ENCODE peak calls at places on chromosomes 7 and 10, in eight cellular contexts. Z is Peyer's patch; M is GM04503; N is NAMALWA; K is T-helper 2 cell treated with Interferon-gamma antibody and Interleukin-4, amounts not matched to agents 5 μg/mL and 100 μg/mL, for 36 hours; G is activated CD4-positive, alpha-beta T cell treated with anti-CD3 and anti-CD28 coated beads, Interleukin-2, amount 10 ng/mL, durations not matched to agents 7 days and 5 days; I is LoVo; X is D721Med. Y is an unnamed sample.
A peak's percentile ranks its signal among the peaks of the same experiment; 100 is the strongest.

GRCh38 chr10:20768849-20769248 is 128.3 kb downstream of the NEBL start:
- DNase-seq in Z (no peak), M (no peak), N (peak; percentile 27), K (no peak), G (no peak), I (no peak), X (no peak), Y (no peak)

GRCh38 chr7:158863611-158864506 is 7.5 kb downstream of the DYNC2I1 start:
- DNase-seq in Z (peak; percentile 91), M (peak; percentile 70), N (no peak), K (peak; percentile 53), G (peak; percentile 36), I (peak; percentile 70), X (no peak), Y (peak; percentile 76)

GRCh38 chr7:39410582-39410981 is 155.6 kb upstream of the YAE1 start:
- DNase-seq in Z (no peak), M (no peak), N (no peak), K (no peak), G (no peak), I (no peak), X (no peak), Y (no peak)

GRCh38 chr7:6228865-6229264 is 43.6 kb downstream of the CYTH3 start:
- DNase-seq in Z (no peak), M (no peak), N (peak; percentile 92), K (no peak), G (no peak), I (no peak), X (no peak), Y (no peak)

GRCh38 chr10:129472696-129473555 is 5.9 kb downstream of the MGMT start:
- DNase-seq in Z (no peak), M (no peak), N (no peak), K (no peak), G (no peak), I (no peak), X (no peak), Y (no peak)

GRCh38 chr7:44955733-44956132 is 23.1 kb downstream of the MYO1G start:
- DNase-seq in Z (no peak), M (no peak), N (no peak), K (no peak), G (no peak), I (no peak), X (no peak), Y (no peak)

GRCh38 chr10:6136215-6137201 is 47.7 kb downstream of the RBM17 start:
- DNase-seq in Z (peak; percentile 25), M (peak; percentile 49), N (no peak), K (peak; percentile 75), G (peak; percentile 24), I (no peak), X (no peak), Y (no peak)

GRCh38 chr7:113281223-113281622 is 162.9 kb upstream of the SMIM30 start:
- DNase-seq in Z (no peak), M (no peak), N (no peak), K (no peak), G (no peak), I (no peak), X (no peak), Y (no peak)

GRCh38 chr10:101643546-101643945 is 51.4 kb downstream of the FBXW4 start:
- DNase-seq in Z (no peak), M (no peak), N (no peak), K (no peak), G (no peak), I (no peak), X (no peak), Y (no peak)

GRCh38 chr10:28668363-28669226 is 8.7 kb upstream of the BAMBI start:
- DNase-seq in Z (peak; percentile 53), M (no peak), N (no peak), K (peak; percentile 47), G (peak; percentile 45), I (peak; percentile 48), X (no peak), Y (peak; percentile 41)

GRCh38 chr7:76257973-76258372 is 44.5 kb upstream of the HSPB1 start:
- DNase-seq in Z (no peak), M (no peak), N (peak; percentile 42), K (no peak), G (no peak), I (no peak), X (no peak), Y (no peak)

GRCh38 chr10:46992794-46993552 is 81.7 kb downstream of the PTPN20 start:
- DNase-seq in Z (no peak), M (no peak), N (peak; percentile 57), K (peak; percentile 12), G (no peak), I (peak; percentile 11), X (no peak), Y (no peak)

GRCh38 chr7:143369678-143370651 is 7.5 kb upstream of the FAM131B start:
- DNase-seq in Z (no peak), M (no peak), N (no peak), K (no peak), G (no peak), I (peak; percentile 79), X (no peak), Y (no peak)

GRCh38 chr10:106679314-106679713 is 485.2 kb downstream of the SORCS1 start:
- DNase-seq in Z (no peak), M (no peak), N (no peak), K (no peak), G (no peak), I (no peak), X (no peak), Y (no peak)

GRCh38 chr10:93352638-93353383 is 129.3 kb downstream of the MYOF start:
- DNase-seq in Z (no peak), M (no peak), N (peak; percentile 74), K (no peak), G (no peak), I (peak; percentile 46), X (no peak), Y (no peak)

GRCh38 chr7:142535123-142535779 is 214.0 kb upstream of the PRSS1 start:
- DNase-seq in Z (no peak), M (peak; percentile 39), N (peak; percentile 94), K (peak; percentile 71), G (peak; percentile 81), I (peak; percentile 71), X (peak; percentile 19), Y (no peak)

GRCh38 chr7:8117195-8117594 is 144.8 kb downstream of the ICA1 start:
- DNase-seq in Z (no peak), M (no peak), N (no peak), K (no peak), G (no peak), I (no peak), X (no peak), Y (no peak)

GRCh38 chr10:62076872-62077271 is 175.4 kb downstream of the ARID5B start:
- DNase-seq in Z (no peak), M (no peak), N (no peak), K (no peak), G (no peak), I (no peak), X (no peak), Y (no peak)

GRCh38 chr10:34732926-34733325 is 82.2 kb downstream of the PARD3 start:
- DNase-seq in Z (no peak), M (no peak), N (peak; percentile 59), K (no peak), G (no peak), I (peak; percentile 32), X (no peak), Y (no peak)

GRCh38 chr10:32114500-32114899 is 58.3 kb upstream of the KIF5B start:
- DNase-seq in Z (no peak), M (no peak), N (no peak), K (no peak), G (no peak), I (no peak), X (no peak), Y (no peak)

GRCh38 chr7:139797607-139798006 is 19.8 kb upstream of the HIPK2 start:
- DNase-seq in Z (no peak), M (no peak), N (no peak), K (no peak), G (no peak), I (no peak), X (no peak), Y (no peak)

GRCh38 chr7:72754312-72754711 is 73.7 kb downstream of the TYW1B start:
- DNase-seq in Z (no peak), M (no peak), N (no peak), K (no peak), G (no peak), I (no peak), X (no peak), Y (no peak)

GRCh38 chr10:6786579-6787031 is 206.5 kb upstream of the PRKCQ start:
- DNase-seq in Z (no peak), M (no peak), N (no peak), K (no peak), G (no peak), I (no peak), X (no peak), Y (no peak)

GRCh38 chr7:132035517-132036362 is 479.3 kb upstream of the PODXL start:
- DNase-seq in Z (no peak), M (no peak), N (no peak), K (no peak), G (no peak), I (no peak), X (no peak), Y (no peak)

GRCh38 chr7:102097601-102098161 is 189.0 kb upstream of the SH2B2 start:
- DNase-seq in Z (no peak), M (no peak), N (no peak), K (no peak), G (no peak), I (peak; percentile 87), X (no peak), Y (no peak)

GRCh38 chr10:131035779-131036178 is 275.7 kb downstream of the TCERG1L start:
- DNase-seq in Z (no peak), M (no peak), N (no peak), K (no peak), G (no peak), I (no peak), X (no peak), Y (no peak)

GRCh38 chr7:130364446-130364845 is 15.8 kb upstream of the CPA1 start:
- DNase-seq in Z (no peak), M (no peak), N (no peak), K (no peak), G (no peak), I (peak; percentile 9), X (no peak), Y (no peak)

GRCh38 chr10:72121389-72121788 is 33.0 kb upstream of the SPOCK2 start:
- DNase-seq in Z (no peak), M (no peak), N (no peak), K (no peak), G (no peak), I (no peak), X (no peak), Y (no peak)

GRCh38 chr7:25663877-25664276 is 435.6 kb upstream of the NPVF start:
- DNase-seq in Z (no peak), M (no peak), N (no peak), K (no peak), G (no peak), I (no peak), X (no peak), Y (no peak)